ENCODE peak calls at places on chromosomes 6 and 20, in nine cellular contexts. One of them, this sample, is unnamed. For H3K36me3, the result is how much of the 10 kb centered on the place peaks cover.

GRCh38 chr20:44549123-44549522 is 27.3 kb upstream of the SERINC3 start:
- DNase-seq in sigmoid colon: no peak
- DNase-seq in heart left ventricle: no peak
- DNase-seq in K562: no peak
- DNase-seq in thyroid gland: no peak
- DNase-seq in tibial nerve: no peak
- DNase-seq in breast epithelium: no peak
- DNase-seq in ovary: no peak
- DNase-seq in IMR-90: peak
- DNase-seq in this sample: no peak

GRCh38 chr20:63313349-63314014 is 20.5 kb downstream of the COL20A1 start:
- DNase-seq in sigmoid colon: no peak
- DNase-seq in heart left ventricle: no peak
- DNase-seq in K562: no peak
- DNase-seq in thyroid gland: no peak
- DNase-seq in tibial nerve: no peak
- DNase-seq in breast epithelium: no peak
- DNase-seq in ovary: no peak
- DNase-seq in IMR-90: no peak
- DNase-seq in this sample: peak

GRCh38 chr6:150865043-150865405 is 478 bp upstream of the MTHFD1L start:
- DNase-seq in sigmoid colon: no peak
- DNase-seq in heart left ventricle: no peak
- DNase-seq in K562: no peak
- DNase-seq in thyroid gland: no peak
- DNase-seq in tibial nerve: no peak
- DNase-seq in breast epithelium: no peak
- DNase-seq in ovary: no peak
- DNase-seq in IMR-90: peak
- DNase-seq in this sample: no peak

GRCh38 chr20:58483051-58483450 is 32.1 kb downstream of the APCDD1L start:
- DNase-seq in sigmoid colon: no peak
- DNase-seq in heart left ventricle: no peak
- DNase-seq in K562: no peak
- DNase-seq in thyroid gland: no peak
- DNase-seq in tibial nerve: no peak
- DNase-seq in breast epithelium: no peak
- DNase-seq in ovary: no peak
- DNase-seq in IMR-90: no peak
- DNase-seq in this sample: no peak

GRCh38 chr20:47985092-47985850 is 200.0 kb upstream of the SULF2 start:
- DNase-seq in sigmoid colon: no peak
- DNase-seq in heart left ventricle: no peak
- DNase-seq in K562: peak
- DNase-seq in thyroid gland: no peak
- DNase-seq in tibial nerve: no peak
- DNase-seq in breast epithelium: no peak
- DNase-seq in ovary: no peak
- DNase-seq in IMR-90: peak
- DNase-seq in this sample: no peak

GRCh38 chr20:64152906-64153305 is 11.3 kb upstream of the MYT1 start:
- DNase-seq in sigmoid colon: peak
- DNase-seq in heart left ventricle: no peak
- DNase-seq in K562: no peak
- DNase-seq in thyroid gland: no peak
- DNase-seq in tibial nerve: no peak
- DNase-seq in breast epithelium: no peak
- DNase-seq in ovary: no peak
- DNase-seq in IMR-90: no peak
- DNase-seq in this sample: peak

GRCh38 chr20:59149678-59150504 is 13.7 kb upstream of the ZNF831 start:
- DNase-seq in sigmoid colon: no peak
- DNase-seq in heart left ventricle: peak
- DNase-seq in K562: no peak
- DNase-seq in thyroid gland: peak
- DNase-seq in tibial nerve: no peak
- DNase-seq in breast epithelium: no peak
- DNase-seq in ovary: no peak
- DNase-seq in IMR-90: no peak
- DNase-seq in this sample: peak

GRCh38 chr20:63740070-63740500 is 509 bp downstream of the SLC2A4RG start:
- DNase-seq in sigmoid colon: peak
- DNase-seq in heart left ventricle: peak
- DNase-seq in K562: peak
- DNase-seq in thyroid gland: peak
- DNase-seq in tibial nerve: no peak
- DNase-seq in breast epithelium: no peak
- DNase-seq in ovary: peak
- DNase-seq in IMR-90: peak
- DNase-seq in this sample: peak

GRCh38 chr20:32281711-32282110 is 4.3 kb downstream of the KIF3B start:
- DNase-seq in sigmoid colon: no peak
- DNase-seq in heart left ventricle: no peak
- DNase-seq in K562: no peak
- DNase-seq in thyroid gland: no peak
- DNase-seq in tibial nerve: no peak
- DNase-seq in breast epithelium: no peak
- DNase-seq in ovary: no peak
- DNase-seq in IMR-90: no peak
- DNase-seq in this sample: no peak

GRCh38 chr6:43698584-43699349 is 11.2 kb upstream of the MRPS18A start:
- DNase-seq in sigmoid colon: no peak
- DNase-seq in heart left ventricle: peak
- DNase-seq in K562: no peak
- DNase-seq in thyroid gland: peak
- DNase-seq in tibial nerve: peak
- DNase-seq in breast epithelium: no peak
- DNase-seq in ovary: no peak
- DNase-seq in IMR-90: peak
- DNase-seq in this sample: no peak

GRCh38 chr20:13736792-13737191 is 47.9 kb downstream of the ESF1 start:
- DNase-seq in sigmoid colon: no peak
- DNase-seq in heart left ventricle: no peak
- DNase-seq in K562: no peak
- DNase-seq in thyroid gland: no peak
- DNase-seq in tibial nerve: no peak
- DNase-seq in breast epithelium: no peak
- DNase-seq in ovary: no peak
- DNase-seq in IMR-90: peak
- DNase-seq in this sample: no peak

GRCh38 chr6:149716584-149716983 is 1.3 kb downstream of the LATS1 start:
- DNase-seq in sigmoid colon: no peak
- DNase-seq in heart left ventricle: no peak
- DNase-seq in K562: no peak
- DNase-seq in thyroid gland: no peak
- DNase-seq in tibial nerve: no peak
- DNase-seq in breast epithelium: no peak
- DNase-seq in ovary: no peak
- DNase-seq in IMR-90: peak
- DNase-seq in this sample: no peak

GRCh38 chr6:149717255-149717587 is 680 bp downstream of the LATS1 start:
- DNase-seq in sigmoid colon: no peak
- DNase-seq in heart left ventricle: no peak
- DNase-seq in K562: no peak
- DNase-seq in thyroid gland: no peak
- DNase-seq in tibial nerve: no peak
- DNase-seq in breast epithelium: no peak
- DNase-seq in ovary: no peak
- DNase-seq in IMR-90: no peak
- DNase-seq in this sample: no peak

GRCh38 chr6:149719531-149719930 is 1.6 kb upstream of the LATS1 start:
- DNase-seq in sigmoid colon: no peak
- DNase-seq in heart left ventricle: no peak
- DNase-seq in K562: no peak
- DNase-seq in thyroid gland: no peak
- DNase-seq in tibial nerve: no peak
- DNase-seq in breast epithelium: no peak
- DNase-seq in ovary: no peak
- DNase-seq in IMR-90: no peak
- DNase-seq in this sample: no peak

GRCh38 chr6:149716181-149716580 is 1.7 kb downstream of the LATS1 start:
- DNase-seq in sigmoid colon: no peak
- DNase-seq in heart left ventricle: no peak
- DNase-seq in K562: no peak
- DNase-seq in thyroid gland: no peak
- DNase-seq in tibial nerve: no peak
- DNase-seq in breast epithelium: no peak
- DNase-seq in ovary: no peak
- DNase-seq in IMR-90: no peak
- DNase-seq in this sample: no peak

GRCh38 chr6:149717588-149718458 is at the start of gene LATS1:
- DNase-seq in sigmoid colon: peak
- DNase-seq in heart left ventricle: peak
- DNase-seq in K562: peak
- DNase-seq in thyroid gland: peak
- DNase-seq in tibial nerve: peak
- DNase-seq in breast epithelium: peak
- DNase-seq in ovary: peak
- DNase-seq in IMR-90: peak
- DNase-seq in this sample: peak
- TF ChIP-seq POLR2A in sigmoid colon: peak
- TF ChIP-seq POLR2A in heart left ventricle: peak
- TF ChIP-seq POLR2A in K562: peak
- TF ChIP-seq POLR2A in thyroid gland: peak
- TF ChIP-seq POLR2A in tibial nerve: peak
- TF ChIP-seq POLR2A in breast epithelium: peak
- TF ChIP-seq POLR2A in ovary: peak
- TF ChIP-seq POLR2A in IMR-90: peak
- TF ChIP-seq POLR2A in this sample: peak

DNA sequence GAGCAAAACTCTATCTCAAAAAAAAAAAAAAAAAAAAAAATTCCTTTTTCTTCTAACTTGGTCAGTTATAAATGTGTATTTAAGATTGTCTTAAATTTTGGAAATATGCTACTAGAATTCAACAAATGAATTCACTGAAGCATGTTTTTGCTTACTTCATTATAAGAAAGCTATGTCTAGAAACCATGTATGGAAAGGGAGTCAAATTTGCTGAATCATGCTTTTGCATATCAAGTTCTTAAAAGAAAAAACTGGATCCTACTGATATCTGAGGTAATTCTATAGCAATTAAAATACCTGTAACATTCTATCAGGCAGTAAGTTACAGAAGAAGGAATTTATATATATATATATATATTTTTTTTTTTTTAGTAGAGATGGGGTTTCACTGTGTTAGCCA is 27.7 kb downstream of the AKIRIN2 start:
- DNase-seq in sigmoid colon: no peak
- DNase-seq in heart left ventricle: no peak
- DNase-seq in K562: no peak
- DNase-seq in thyroid gland: no peak
- DNase-seq in tibial nerve: no peak
- DNase-seq in breast epithelium: no peak
- DNase-seq in ovary: no peak
- DNase-seq in IMR-90: no peak
- DNase-seq in this sample: no peak
- H3K36me3 ChIP-seq in sigmoid colon: under half
- H3K36me3 ChIP-seq in heart left ventricle: under half
- H3K36me3 ChIP-seq in K562: half or more
- H3K36me3 ChIP-seq in thyroid gland: under half
- H3K36me3 ChIP-seq in tibial nerve: half or more
- H3K36me3 ChIP-seq in breast epithelium: under half
- H3K36me3 ChIP-seq in ovary: under half
- H3K36me3 ChIP-seq in IMR-90: under half
- H3K36me3 ChIP-seq in this sample: half or more

DNA sequence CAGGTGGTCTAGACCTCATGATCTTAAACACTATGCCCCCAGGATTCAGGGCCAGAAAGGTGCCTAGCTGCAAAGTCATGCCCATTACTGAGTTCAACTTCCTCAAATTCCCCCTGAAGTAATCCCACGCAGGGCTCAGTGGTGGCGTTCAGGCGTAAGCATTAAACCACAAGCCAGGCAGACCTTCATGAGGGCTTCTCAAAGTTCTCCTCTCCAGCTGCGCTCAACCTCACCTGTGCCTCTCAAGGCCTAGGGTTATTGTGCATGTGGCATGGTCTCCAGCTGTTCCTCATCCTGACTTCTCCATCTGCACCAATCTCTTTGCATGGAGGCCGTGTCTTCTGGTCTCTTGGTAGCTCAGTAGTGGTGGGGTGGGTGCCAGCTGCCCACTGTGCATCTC is 113.6 kb downstream of the TSHZ2 start:
- DNase-seq in sigmoid colon: no peak
- DNase-seq in heart left ventricle: no peak
- DNase-seq in K562: no peak
- DNase-seq in thyroid gland: no peak
- DNase-seq in tibial nerve: no peak
- DNase-seq in breast epithelium: no peak
- DNase-seq in ovary: no peak
- DNase-seq in IMR-90: no peak
- DNase-seq in this sample: no peak
- TF ChIP-seq POLR2A in sigmoid colon: no peak
- TF ChIP-seq POLR2A in heart left ventricle: no peak
- TF ChIP-seq POLR2A in K562: no peak
- TF ChIP-seq POLR2A in thyroid gland: no peak
- TF ChIP-seq POLR2A in tibial nerve: no peak
- TF ChIP-seq POLR2A in breast epithelium: no peak
- TF ChIP-seq POLR2A in ovary: no peak
- TF ChIP-seq POLR2A in IMR-90: no peak
- TF ChIP-seq POLR2A in this sample: no peak

GRCh38 chr20:45843506-45843905 is 9.9 kb downstream of the SNX21 start:
- DNase-seq in sigmoid colon: no peak
- DNase-seq in heart left ventricle: no peak
- DNase-seq in K562: no peak
- DNase-seq in thyroid gland: no peak
- DNase-seq in tibial nerve: no peak
- DNase-seq in breast epithelium: no peak
- DNase-seq in ovary: no peak
- DNase-seq in IMR-90: no peak
- DNase-seq in this sample: no peak

GRCh38 chr20:45842169-45842812 is 8.7 kb downstream of the SNX21 start:
- DNase-seq in sigmoid colon: peak
- DNase-seq in heart left ventricle: no peak
- DNase-seq in K562: no peak
- DNase-seq in thyroid gland: peak
- DNase-seq in tibial nerve: no peak
- DNase-seq in breast epithelium: no peak
- DNase-seq in ovary: no peak
- DNase-seq in IMR-90: peak
- DNase-seq in this sample: no peak

GRCh38 chr20:45848421-45848820 is 8.8 kb downstream of the ACOT8 start:
- DNase-seq in sigmoid colon: peak
- DNase-seq in heart left ventricle: no peak
- DNase-seq in K562: no peak
- DNase-seq in thyroid gland: no peak
- DNase-seq in tibial nerve: no peak
- DNase-seq in breast epithelium: no peak
- DNase-seq in ovary: peak
- DNase-seq in IMR-90: no peak
- DNase-seq in this sample: no peak

GRCh38 chr20:45848969-45849582 is 8.1 kb downstream of the ACOT8 start:
- DNase-seq in sigmoid colon: peak
- DNase-seq in heart left ventricle: no peak
- DNase-seq in K562: no peak
- DNase-seq in thyroid gland: no peak
- DNase-seq in tibial nerve: no peak
- DNase-seq in breast epithelium: no peak
- DNase-seq in ovary: peak
- DNase-seq in IMR-90: no peak
- DNase-seq in this sample: no peak

DNA sequence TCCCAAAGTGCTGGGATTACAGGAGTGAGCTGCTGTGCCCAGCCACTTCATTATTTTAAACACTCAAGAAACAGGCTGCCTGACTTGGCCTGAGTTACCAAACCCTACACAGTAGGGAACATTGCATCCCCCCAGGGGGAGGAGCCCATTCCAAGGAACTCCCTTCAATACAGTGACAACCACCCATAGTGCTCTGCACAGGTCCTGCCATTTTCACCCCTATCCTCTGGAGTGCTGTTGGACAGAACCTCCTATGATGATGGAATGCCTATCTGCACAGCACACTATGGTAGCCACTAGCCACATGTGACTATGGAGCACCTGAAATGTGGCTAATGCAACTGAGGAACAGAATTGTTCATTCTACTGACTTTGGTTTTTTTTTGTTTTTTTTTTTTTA is 11.7 kb downstream of the ACOT8 start:
- DNase-seq in sigmoid colon: no peak
- DNase-seq in heart left ventricle: no peak
- DNase-seq in K562: no peak
- DNase-seq in thyroid gland: no peak
- DNase-seq in tibial nerve: no peak
- DNase-seq in breast epithelium: no peak
- DNase-seq in ovary: no peak
- DNase-seq in IMR-90: no peak
- DNase-seq in this sample: peak
- H3K36me3 ChIP-seq in sigmoid colon: under half
- H3K36me3 ChIP-seq in heart left ventricle: under half
- H3K36me3 ChIP-seq in K562: under half
- H3K36me3 ChIP-seq in thyroid gland: half or more
- H3K36me3 ChIP-seq in tibial nerve: half or more
- H3K36me3 ChIP-seq in breast epithelium: under half
- H3K36me3 ChIP-seq in ovary: under half
- H3K36me3 ChIP-seq in IMR-90: half or more
- H3K36me3 ChIP-seq in this sample: half or more

This sample was measured in spleen.